ENCODE peak calls at places on chromosomes 3 and 15, in four cellular contexts. Z is astrocyte, Y is OCI-LY7, H is MM.1S. R is an unnamed sample.

GRCh38 chr3:16614033-16615031 is 9.1 kb upstream of the DAZL start:
- DNase-seq in Z (peak; percentile 8), Y (no peak), H (no peak), R (no peak)

GRCh38 chr3:12973827-12974226 is 99.4 kb downstream of the IQSEC1 start:
- DNase-seq in Z (no peak), Y (no peak), H (peak; percentile 27), R (no peak)

GRCh38 chr15:73923156-73923487 is 3.1 kb upstream of the LOXL1 start:
- DNase-seq in Z (no peak), Y (no peak), H (no peak), R (no peak)

GRCh38 chr3:174457758-174458157 is 401.4 kb upstream of the NAALADL2 start:
- DNase-seq in Z (no peak), Y (no peak), H (no peak), R (no peak)

GRCh38 chr3:78025916-78026315 is 986.0 kb downstream of the ROBO2 start:
- DNase-seq in Z (no peak), Y (no peak), H (no peak), R (no peak)

GRCh38 chr3:58375209-58375608 is 42.5 kb downstream of the PXK start:
- DNase-seq in Z (no peak), Y (no peak), H (no peak), R (no peak)

GRCh38 chr15:40064231-40064894 is 25.4 kb upstream of the SRP14 start:
- DNase-seq in Z (peak; percentile 62), Y (peak; percentile 81), H (peak; percentile 77), R (no peak)

GRCh38 chr3:41026394-41027177 is 172.7 kb upstream of the CTNNB1 start:
- DNase-seq in Z (peak; percentile 58), Y (no peak), H (no peak), R (peak; percentile 42)

GRCh38 chr3:55322649-55323048 is 164.5 kb downstream of the WNT5A start:
- DNase-seq in Z (peak; percentile 58), Y (no peak), H (no peak), R (peak; percentile 8)

GRCh38 chr3:52534281-52535183 is 875 bp upstream of the NT5DC2 start:
- DNase-seq in Z (no peak), Y (peak; percentile 64), H (no peak), R (peak; percentile 60)

GRCh38 chr15:69841046-69841828 is 256.5 kb downstream of the TLE3 start:
- DNase-seq in Z (no peak), Y (no peak), H (no peak), R (no peak)

GRCh38 chr3:5133689-5134088 is 11.6 kb downstream of the ARL8B start:
- DNase-seq in Z (no peak), Y (no peak), H (no peak), R (no peak)

GRCh38 chr3:49747792-49748480 is 24.2 kb upstream of the GMPPB start:
- DNase-seq in Z (peak; percentile 92), Y (no peak), H (no peak), R (no peak)

GRCh38 chr3:129481783-129482332 is 41.8 kb downstream of the IFT122 start:
- DNase-seq in Z (peak; percentile 57), Y (no peak), H (no peak), R (no peak)

GRCh38 chr15:29631076-29632070 is 190.9 kb downstream of the TJP1 start:
- DNase-seq in Z (peak; percentile 10), Y (no peak), H (peak; percentile 89), R (no peak)

GRCh38 chr3:7205535-7206331 is 344.8 kb downstream of the GRM7 start:
- DNase-seq in Z (peak; percentile 25), Y (no peak), H (peak; percentile 39), R (no peak)

GRCh38 chr3:4948395-4948794 is 30.8 kb upstream of the BHLHE40 start:
- DNase-seq in Z (peak; percentile 41), Y (no peak), H (no peak), R (no peak)

GRCh38 chr3:90069748-90070147 is 962.3 kb downstream of the EPHA3 start:
- DNase-seq in Z (peak; percentile 28), Y (no peak), H (no peak), R (peak; percentile 9)

GRCh38 chr3:178063475-178063874 is 472.8 kb upstream of the KCNMB2 start:
- DNase-seq in Z (no peak), Y (no peak), H (peak; percentile 30), R (no peak)

GRCh38 chr15:100733088-100733487 is 130.7 kb downstream of the ASB7 start:
- DNase-seq in Z (peak; percentile 47), Y (no peak), H (no peak), R (no peak)

DNA sequence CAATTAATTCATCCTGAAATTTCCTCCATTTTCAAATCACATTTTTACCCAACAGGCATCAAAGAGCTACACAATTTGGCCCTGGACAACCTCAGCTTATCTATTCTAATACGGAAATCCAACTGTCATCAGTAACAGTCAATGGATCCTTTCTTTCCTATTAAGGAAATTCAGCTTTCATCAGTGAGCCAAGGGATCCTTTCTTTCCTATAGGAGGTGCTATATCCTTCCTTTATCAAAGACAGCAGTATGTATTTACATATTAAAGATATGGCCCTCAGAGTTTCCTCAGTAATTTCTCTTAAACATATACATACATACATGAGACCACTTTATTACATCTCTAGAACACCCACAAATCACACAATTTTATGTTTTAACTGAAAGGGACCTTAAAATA is 10.1 kb downstream of the DHX36 start:
- DNase-seq in Z (no peak), Y (no peak), H (no peak), R (no peak)
- TF ChIP-seq CTCF in Z (no peak), Y (peak; percentile 47), H (peak; percentile 14), R (peak; percentile 31)

DNA sequence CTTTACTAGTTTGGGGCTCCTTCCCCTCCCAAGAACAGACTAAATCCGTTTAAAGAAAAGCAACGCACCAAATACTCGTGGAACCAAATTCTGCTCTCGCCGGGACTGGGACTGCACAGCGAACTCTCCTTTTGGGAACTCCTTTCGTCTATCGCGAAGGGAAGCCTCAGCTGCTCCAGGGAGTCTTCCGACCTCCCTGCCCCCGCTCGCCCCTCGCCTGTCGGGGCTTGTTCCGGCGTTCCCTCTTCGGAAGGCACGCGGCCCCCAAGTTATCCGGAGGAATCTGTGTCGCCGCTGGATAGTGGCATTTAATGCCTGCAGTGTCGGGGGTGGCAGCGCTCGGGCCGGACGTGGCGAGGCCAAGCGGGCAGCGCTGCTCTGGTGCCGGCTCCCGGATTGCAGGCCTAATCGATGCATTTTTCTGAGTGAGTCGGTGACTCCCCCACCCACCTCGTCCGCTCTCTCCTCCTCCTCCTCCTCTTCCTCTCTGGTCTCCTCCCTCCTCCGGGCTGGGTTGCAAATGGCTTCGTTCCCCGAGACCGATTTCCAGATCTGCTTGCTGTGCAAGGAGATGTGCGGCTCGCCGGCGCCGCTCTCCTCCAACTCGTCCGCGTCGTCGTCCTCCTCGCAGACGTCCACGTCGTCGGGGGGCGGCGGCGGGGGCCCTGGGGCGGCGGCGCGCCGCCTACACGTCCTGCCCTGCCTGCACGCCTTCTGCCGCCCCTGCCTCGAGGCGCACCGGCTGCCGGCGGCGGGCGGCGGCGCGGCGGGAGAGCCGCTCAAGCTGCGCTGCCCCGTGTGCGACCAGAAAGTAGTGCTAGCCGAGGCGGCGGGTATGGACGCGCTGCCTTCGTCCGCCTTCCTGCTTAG is at the start of gene TRIM71:
- DNase-seq in Z (no peak), Y (no peak), H (no peak), R (peak; percentile 68)
- H3K27ac ChIP-seq in Z (no peak within 1 kb of the TSS), Y (no peak within 1 kb of the TSS), H (no peak within 1 kb of the TSS), R (peak within 1 kb of the TSS; percentile 100)

DNA sequence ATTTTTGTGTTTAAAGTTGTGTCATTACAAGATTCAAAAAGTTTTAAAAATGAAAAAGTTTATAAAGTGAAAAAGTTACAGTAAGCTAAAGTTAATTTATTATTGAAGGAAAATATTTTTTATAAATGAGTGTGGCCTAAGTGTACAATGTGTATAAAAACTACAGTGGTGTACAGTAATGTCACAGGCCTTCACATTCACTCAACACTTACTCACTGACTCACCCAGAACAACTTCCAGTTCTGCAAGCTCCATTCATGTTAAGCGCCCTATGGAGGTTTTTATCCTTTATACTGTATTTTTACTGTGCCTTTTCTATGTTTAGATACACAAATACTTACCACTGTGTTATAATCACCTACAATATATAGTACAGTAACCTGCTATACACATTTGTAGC is 76.3 kb downstream of the DTWD1 start:
- DNase-seq in Z (peak; percentile 31), Y (no peak), H (no peak), R (no peak)
- H2AFZ ChIP-seq in Z (no peak overlapping the region), Y (no peak overlapping the region), H (no peak overlapping the region), R (no peak overlapping the region)

GRCh38 chr3:107794664-107795443 is 272.1 kb downstream of the BBX start:
- DNase-seq in Z (no peak), Y (no peak), H (no peak), R (no peak)
- TF ChIP-seq CTCF in Z (peak; percentile 20), Y (peak; percentile 32), H (no peak), R (peak; percentile 31)

DNA sequence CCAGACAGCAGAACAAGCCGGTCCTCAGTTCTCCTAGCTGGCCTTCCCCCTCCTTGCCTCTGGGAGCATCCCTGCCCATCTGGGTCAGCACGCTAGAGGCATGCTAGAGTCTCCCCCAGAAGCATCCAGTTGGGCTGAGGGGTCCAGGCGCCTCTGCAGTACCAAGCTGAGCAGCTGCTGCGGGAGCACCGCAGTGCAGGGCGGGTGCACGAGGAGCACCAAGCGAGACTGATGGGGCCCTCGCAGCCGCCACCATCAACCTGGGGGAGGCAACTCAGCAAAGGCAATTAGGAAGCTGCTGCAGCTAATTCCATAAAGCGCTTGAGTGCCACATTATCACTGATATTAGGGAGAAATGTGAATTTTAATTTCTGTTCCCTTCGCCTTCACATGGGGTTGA is 12.4 kb downstream of the CACNA2D3 start:
- DNase-seq in Z (no peak), Y (no peak), H (no peak), R (no peak)
- H3K27ac ChIP-seq in Z (no peak overlapping the region), Y (no peak overlapping the region), H (no peak overlapping the region), R (no peak overlapping the region)

GRCh38 chr3:32280262-32280910 is 41.9 kb downstream of the CMTM8 start:
- DNase-seq in Z (no peak), Y (no peak), H (no peak), R (no peak)
- H2AFZ ChIP-seq in Z (no peak overlapping the region), Y (no peak overlapping the region), H (no peak overlapping the region), R (no peak overlapping the region)

GRCh38 chr3:24829011-24829581 is 334.4 kb upstream of the THRB start:
- DNase-seq in Z (no peak), Y (no peak), H (no peak), R (peak; percentile 78)
- TF ChIP-seq CTCF in Z (no peak), Y (no peak), H (no peak), R (no peak)

R was measured in neural progenitor cell.